ENCODE peak calls at places on chromosomes 12 and 14, in nine cellular contexts. A, Y, B, L, I, R, J, V and U are unnamed samples.

GRCh38 chr14:54929556-54929955 is 26.9 kb upstream of the GCH1 start:
- DNase-seq in A (no peak), Y (no peak), B (no peak), L (no peak), I (no peak), R (no peak), J (no peak), V (no peak), U (no peak)

GRCh38 chr12:26880625-26881024 is 47.6 kb upstream of the ITPR2 start:
- DNase-seq in A (no peak), Y (no peak), B (no peak), L (no peak), I (no peak), R (no peak), J (no peak), V (no peak), U (no peak)

GRCh38 chr12:48000878-48001321 is 3.4 kb downstream of the COL2A1 start:
- DNase-seq in A (no peak), Y (no peak), B (peak), L (no peak), I (peak), R (peak), J (peak), V (peak), U (peak)

GRCh38 chr14:38297681-38298080 is 41.8 kb upstream of the CLEC14A start:
- DNase-seq in A (no peak), Y (no peak), B (no peak), L (no peak), I (peak), R (no peak), J (no peak), V (peak), U (peak)

GRCh38 chr14:60563113-60563512 is 54.2 kb downstream of the SIX6 start:
- DNase-seq in A (no peak), Y (peak), B (no peak), L (no peak), I (peak), R (no peak), J (no peak), V (no peak), U (peak)

GRCh38 chr12:113980537-113981337 is 14.6 kb upstream of the RBM19 start:
- DNase-seq in A (no peak), Y (peak), B (peak), L (peak), I (peak), R (peak), J (no peak), V (peak), U (peak)

GRCh38 chr14:36835145-36835544 is 173.5 kb downstream of the PAX9 start:
- DNase-seq in A (no peak), Y (no peak), B (no peak), L (no peak), I (no peak), R (peak), J (no peak), V (no peak), U (no peak)

GRCh38 chr12:34334953-34335743 is 312.9 kb downstream of the ALG10 start:
- DNase-seq in A (no peak), Y (no peak), B (no peak), L (no peak), I (no peak), R (no peak), J (no peak), V (no peak), U (no peak)

GRCh38 chr14:58836303-58836702 is 198.5 kb downstream of the DACT1 start:
- DNase-seq in A (no peak), Y (no peak), B (no peak), L (no peak), I (no peak), R (no peak), J (no peak), V (no peak), U (no peak)

GRCh38 chr12:124863409-124864325 is at the start of gene SCARB1:
- DNase-seq in A (peak), Y (peak), B (peak), L (peak), I (peak), R (peak), J (peak), V (peak), U (peak)

DNA sequence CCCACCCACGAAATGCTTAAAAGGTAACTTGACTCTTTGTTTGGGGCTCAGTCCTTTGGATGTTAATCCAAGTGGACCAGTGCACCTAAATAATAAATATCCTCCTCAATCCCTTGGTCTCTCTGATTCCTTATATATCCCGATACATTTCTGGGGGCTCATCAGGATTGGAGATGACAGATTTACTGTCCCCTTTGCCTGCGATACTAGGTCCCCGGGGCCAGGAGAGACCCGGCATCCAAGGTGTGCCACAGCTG is 26.2 kb downstream of the KLRK1 start:
- DNase-seq in A (no peak), Y (no peak), B (no peak), L (no peak), I (no peak), R (no peak), J (no peak), V (no peak), U (no peak)
- H3K4me3 ChIP-seq in A (peak), Y (peak), B (peak), L (peak), I (no peak), R (no peak), J (no peak), V (peak), U (peak)

GRCh38 chr12:88503344-88503743 is 76.9 kb downstream of the KITLG start:
- DNase-seq in A (no peak), Y (no peak), B (no peak), L (no peak), I (no peak), R (peak), J (no peak), V (no peak), U (no peak)

GRCh38 chr12:88505696-88506095 is 74.6 kb downstream of the KITLG start:
- DNase-seq in A (no peak), Y (no peak), B (no peak), L (no peak), I (no peak), R (no peak), J (no peak), V (no peak), U (no peak)

GRCh38 chr12:88496429-88497190 is 83.7 kb downstream of the KITLG start:
- DNase-seq in A (no peak), Y (no peak), B (no peak), L (no peak), I (peak), R (no peak), J (no peak), V (no peak), U (no peak)

GRCh38 chr12:88501976-88502938 is 78.0 kb downstream of the KITLG start:
- DNase-seq in A (no peak), Y (no peak), B (no peak), L (no peak), I (peak), R (no peak), J (no peak), V (peak), U (no peak)
- H3K4me3 ChIP-seq in A (no peak), Y (no peak), B (no peak), L (no peak), I (no peak), R (no peak), J (no peak), V (no peak), U (no peak)

GRCh38 chr14:50083467-50084337 is 32.7 kb downstream of the VCPKMT start:
- DNase-seq in A (no peak), Y (no peak), B (peak), L (no peak), I (no peak), R (no peak), J (no peak), V (no peak), U (peak)

GRCh38 chr14:50085570-50086315 is 30.6 kb downstream of the VCPKMT start:
- DNase-seq in A (no peak), Y (no peak), B (peak), L (no peak), I (peak), R (peak), J (no peak), V (peak), U (peak)

GRCh38 chr14:50082784-50083466 is 33.4 kb downstream of the VCPKMT start:
- DNase-seq in A (no peak), Y (peak), B (peak), L (peak), I (peak), R (no peak), J (no peak), V (no peak), U (no peak)

GRCh38 chr14:50084666-50085065 is 31.7 kb downstream of the VCPKMT start:
- DNase-seq in A (no peak), Y (no peak), B (no peak), L (no peak), I (no peak), R (no peak), J (no peak), V (no peak), U (no peak)

DNA sequence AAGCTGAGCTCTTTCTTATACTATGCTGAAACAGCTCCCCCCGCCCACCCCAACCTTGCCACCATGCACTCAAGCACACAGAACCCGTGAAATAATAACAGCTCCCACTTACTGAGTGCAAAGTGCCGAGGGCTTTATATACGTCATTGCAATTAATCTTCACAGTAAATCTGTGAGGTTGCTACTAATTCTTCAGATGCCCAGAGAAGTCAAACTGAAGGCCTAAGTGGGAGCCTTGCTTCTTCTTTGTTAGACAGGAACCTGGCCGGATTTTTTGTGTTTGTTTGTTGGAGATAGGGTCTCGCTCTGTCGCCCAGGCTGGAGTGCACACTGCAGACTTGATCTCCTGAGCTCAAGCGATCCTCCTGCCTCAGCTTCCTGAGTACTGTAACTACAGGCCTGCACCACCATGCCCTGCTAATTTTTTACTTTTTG is 34.0 kb downstream of the VCPKMT start:
- DNase-seq in A (no peak), Y (no peak), B (no peak), L (no peak), I (no peak), R (no peak), J (no peak), V (no peak), U (no peak)
- H3K4me3 ChIP-seq in A (no peak), Y (no peak), B (no peak), L (no peak), I (no peak), R (no peak), J (no peak), V (no peak), U (no peak)

GRCh38 chr12:7609480-7609879 is 56.2 kb downstream of the APOBEC1 start:
- DNase-seq in A (no peak), Y (no peak), B (no peak), L (no peak), I (peak), R (no peak), J (no peak), V (peak), U (no peak)
- H3K4me3 ChIP-seq in A (no peak), Y (no peak), B (peak), L (no peak), I (no peak), R (no peak), J (no peak), V (peak), U (peak)

GRCh38 chr14:32495435-32495734 is 166.3 kb downstream of the AKAP6 start:
- DNase-seq in A (no peak), Y (no peak), B (no peak), L (no peak), I (no peak), R (no peak), J (no peak), V (no peak), U (no peak)
- H3K4me3 ChIP-seq in A (no peak), Y (no peak), B (no peak), L (no peak), I (no peak), R (no peak), J (peak), V (no peak), U (no peak)

GRCh38 chr12:57280234-57281062 is 29.5 kb upstream of the STAC3 start:
- DNase-seq in A (no peak), Y (peak), B (peak), L (peak), I (peak), R (peak), J (no peak), V (peak), U (peak)
- H3K4me3 ChIP-seq in A (no peak), Y (peak), B (peak), L (no peak), I (peak), R (no peak), J (no peak), V (peak), U (no peak)